ENCODE peak calls at places on chromosomes 3 and 15, in four cellular contexts. H is GM12878, E is A549, I is K562. G is an unnamed sample.

GRCh38 chr3:30353711-30354467 is 252.5 kb upstream of the TGFBR2 start:
- DNase-seq in I (no peak), H (peak), E (no peak), G (no peak)

GRCh38 chr3:152961323-152961722 is 126.4 kb downstream of the P2RY1 start:
- DNase-seq in H (peak), I (peak), E (peak), G (peak)

GRCh38 chr3:75327453-75327852 is 336.7 kb upstream of the FRG2C start:
- DNase-seq in E (no peak), I (no peak), H (no peak), G (no peak)

GRCh38 chr3:22475665-22476064 is 724.7 kb upstream of the ZNF385D start:
- DNase-seq in H (no peak), E (no peak), I (no peak), G (no peak)

GRCh38 chr15:30940359-30940758 is 36.6 kb downstream of the FAN1 start:
- DNase-seq in E (no peak), I (no peak), H (no peak), G (no peak)

GRCh38 chr3:101333883-101334282 is 13.5 kb upstream of the IMPG2 start:
- DNase-seq in I (peak), H (no peak), E (no peak), G (no peak)

GRCh38 chr3:72041531-72041930 is 256.6 kb upstream of the PROK2 start:
- DNase-seq in H (no peak), E (no peak), I (no peak), G (no peak)

GRCh38 chr15:41934843-41935242 is 37.5 kb downstream of the EHD4 start:
- DNase-seq in H (no peak), I (no peak), E (no peak), G (no peak)

GRCh38 chr3:169218314-169218983 is 445.1 kb downstream of the MECOM start:
- DNase-seq in E (no peak), I (peak), H (no peak), G (peak)

GRCh38 chr15:52527898-52528464 is 699 bp downstream of the MYO5A start:
- DNase-seq in I (no peak), E (peak), H (no peak), G (peak)

GRCh38 chr15:49232407-49232806 is 62.4 kb downstream of the GALK2 start:
- DNase-seq in H (no peak), I (no peak), E (no peak), G (no peak)

GRCh38 chr15:72005483-72005882 is 112.5 kb downstream of the MYO9A start:
- DNase-seq in H (no peak), E (no peak), I (no peak), G (no peak)

GRCh38 chr3:58032186-58032585 is 24.0 kb downstream of the FLNB start:
- DNase-seq in I (no peak), E (no peak), H (no peak), G (peak)

GRCh38 chr3:160402249-160403027 is 3.0 kb downstream of the SMC4 start:
- DNase-seq in E (no peak), H (no peak), I (no peak), G (no peak)

GRCh38 chr15:95485367-95485766 is 845.1 kb upstream of the NR2F2 start:
- DNase-seq in H (no peak), I (no peak), E (no peak), G (no peak)

GRCh38 chr3:31941230-31941632 is 39.8 kb downstream of the OSBPL10 start:
- DNase-seq in H (no peak), E (no peak), I (no peak), G (no peak)

GRCh38 chr15:64001148-64001547 is 45.1 kb downstream of the DAPK2 start:
- DNase-seq in I (no peak), H (no peak), E (no peak), G (no peak)

GRCh38 chr15:64004059-64004458 is 42.2 kb downstream of the DAPK2 start:
- DNase-seq in H (no peak), I (no peak), E (no peak), G (no peak)

GRCh38 chr15:64004582-64004981 is 41.7 kb downstream of the DAPK2 start:
- DNase-seq in E (peak), H (no peak), I (peak), G (no peak)

GRCh38 chr15:64000183-64000710 is 46.0 kb downstream of the DAPK2 start:
- DNase-seq in E (no peak), H (no peak), I (no peak), G (no peak)

DNA sequence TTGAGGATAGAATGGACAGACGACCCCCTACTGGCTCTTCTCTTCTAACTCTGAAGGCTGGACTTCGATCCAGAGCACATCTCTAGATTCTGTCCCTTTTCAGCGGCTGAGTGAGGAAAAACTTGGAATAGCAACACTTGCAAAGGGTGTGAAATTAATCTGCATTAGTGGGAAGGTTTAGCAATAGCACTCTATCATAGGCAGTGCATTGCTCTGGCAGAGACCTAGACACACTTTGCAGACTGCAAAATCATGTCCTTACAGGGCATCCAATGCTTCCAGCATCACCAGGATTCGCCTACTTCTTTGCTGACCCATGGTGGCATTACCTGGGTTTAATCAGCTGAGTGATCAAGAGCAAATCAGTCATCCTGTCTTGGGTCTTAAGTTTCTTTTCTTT is 43.1 kb downstream of the DAPK2 start:
- DNase-seq in E (no peak), H (no peak), I (no peak), G (no peak)
- TF ChIP-seq ELK1 in E (no peak), H (no peak), I (no peak), G (no peak)

DNA sequence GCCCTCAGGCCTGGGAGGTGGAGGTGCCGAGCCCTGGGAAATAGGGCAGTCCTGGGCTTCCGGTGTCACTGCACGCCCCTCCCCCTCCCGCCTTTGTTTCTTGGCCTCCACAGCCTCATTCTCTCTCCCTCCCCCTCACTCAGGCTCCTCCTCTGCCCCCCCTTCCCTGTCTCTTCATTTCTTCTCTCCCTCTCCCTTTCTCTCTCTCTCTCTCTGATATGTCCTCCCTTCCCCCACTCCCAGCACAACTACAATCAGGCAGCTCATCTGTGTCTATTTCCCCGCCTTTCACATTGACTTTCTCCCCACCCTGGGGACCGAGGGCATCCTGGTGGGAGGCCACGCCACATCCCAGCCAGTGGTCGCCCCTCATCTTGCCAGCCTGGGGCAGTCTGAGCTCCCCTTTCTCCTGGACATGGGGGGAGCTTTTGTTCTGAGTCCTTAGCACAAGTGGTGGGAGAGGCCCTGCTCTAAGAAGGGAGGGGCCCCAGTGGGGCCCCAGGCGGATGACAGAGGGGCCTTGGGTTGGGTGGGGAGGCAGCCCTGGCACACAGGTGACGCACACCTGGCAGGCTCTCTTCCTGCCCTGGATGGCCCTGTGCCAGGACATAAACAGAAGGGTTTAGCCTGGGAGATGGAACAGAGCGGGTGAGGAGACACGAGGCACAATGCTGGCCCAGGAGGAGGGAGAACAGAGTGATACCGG is 40.1 kb downstream of the IDH2 start:
- DNase-seq in I (peak), E (no peak), H (no peak), G (no peak)
- TF ChIP-seq ELK1 in I (no peak), E (no peak), H (no peak), G (no peak)

GRCh38 chr3:117201906-117202305 is 492.3 kb downstream of the TUSC7 start:
- DNase-seq in E (no peak), H (no peak), I (no peak), G (no peak)

GRCh38 chr3:117195034-117195433 is 485.5 kb downstream of the TUSC7 start:
- DNase-seq in E (no peak), I (no peak), H (no peak), G (no peak)

GRCh38 chr3:117202415-117202814 is 492.8 kb downstream of the TUSC7 start:
- DNase-seq in H (no peak), I (no peak), E (no peak), G (peak)

GRCh38 chr3:117200962-117201361 is 491.4 kb downstream of the TUSC7 start:
- DNase-seq in E (no peak), I (no peak), H (no peak), G (no peak)
- TF ChIP-seq ELK1 in E (no peak), I (no peak), H (no peak), G (no peak)

GRCh38 chr3:128709506-128710210 is 16.3 kb upstream of the RAB7A start:
- DNase-seq in E (no peak), I (no peak), H (no peak), G (no peak)
- TF ChIP-seq ELK1 in E (no peak), I (no peak), H (no peak), G (no peak)

DNA sequence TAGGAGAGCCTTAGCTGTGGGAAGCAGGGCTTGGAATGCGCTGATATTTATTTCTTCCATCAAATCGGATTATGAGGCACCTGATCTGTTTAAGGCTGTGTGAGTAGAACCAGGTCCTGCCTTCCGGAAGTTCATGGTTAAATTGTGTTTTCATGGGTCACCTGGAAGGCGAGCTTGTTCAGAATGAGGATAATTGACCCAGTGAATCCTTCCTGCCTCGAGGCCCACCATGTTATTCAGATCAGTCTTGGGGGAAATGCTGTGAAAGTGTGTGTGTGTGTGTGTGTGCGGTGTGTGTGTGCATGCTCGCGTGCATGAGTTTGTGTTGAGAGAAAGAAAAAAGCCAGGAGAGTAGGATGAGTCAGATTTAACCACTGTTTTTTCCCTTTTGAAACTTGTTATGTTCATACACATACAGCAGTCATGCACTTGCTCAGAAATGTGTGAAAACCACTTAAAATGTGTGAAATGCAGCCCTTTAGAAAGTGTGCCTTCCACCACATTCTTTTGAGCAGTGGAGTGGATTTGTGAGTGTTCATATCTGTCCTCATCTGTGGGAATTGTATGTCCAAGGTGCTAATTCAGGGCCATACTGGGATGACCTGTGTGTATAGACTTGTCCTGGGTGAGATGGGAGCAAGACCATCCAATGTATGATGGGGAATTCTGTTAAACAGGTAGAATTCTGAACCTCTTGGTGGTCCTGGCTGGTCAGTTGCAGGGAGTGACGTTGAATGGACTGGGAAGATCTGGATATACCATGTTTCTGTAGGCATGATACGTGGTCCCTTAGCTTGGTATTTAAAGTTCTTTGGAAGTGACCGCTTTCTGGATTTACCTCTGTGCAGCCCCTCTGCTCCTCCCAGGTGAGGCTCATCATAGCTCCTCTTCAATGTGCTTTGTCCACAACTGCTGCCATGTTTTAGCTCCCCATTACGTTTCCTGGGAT is 36.9 kb downstream of the SMAD3 start:
- DNase-seq in E (no peak), I (no peak), H (peak), G (peak)
- TF ChIP-seq ELK1 in E (no peak), I (no peak), H (peak), G (no peak)

DNA sequence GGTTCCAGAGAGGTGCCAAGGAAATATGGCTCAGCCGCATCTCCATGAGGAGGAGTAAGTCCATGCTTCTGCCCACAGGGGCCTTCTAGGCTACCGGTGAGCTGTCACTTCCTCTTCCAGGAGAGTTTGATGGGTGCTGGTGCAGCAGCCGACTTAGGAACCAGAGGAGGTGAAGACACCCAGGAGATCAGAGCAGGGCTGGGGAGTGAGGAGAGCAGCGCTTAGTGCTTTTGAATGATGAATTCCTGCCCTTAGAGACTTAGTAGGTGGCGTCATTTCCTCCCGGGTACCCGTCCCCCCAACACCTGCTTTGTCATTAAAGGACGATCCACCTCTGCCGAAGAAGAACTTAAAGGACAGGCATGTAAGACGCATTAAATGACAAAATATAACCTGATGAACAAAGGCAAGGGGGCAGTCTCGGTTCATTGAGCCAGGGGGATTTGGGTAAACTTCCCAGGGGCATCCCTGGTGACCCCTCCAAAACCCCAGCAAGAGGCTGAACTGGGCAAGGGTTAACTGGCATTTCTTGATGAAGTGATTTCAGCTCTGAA is 67.6 kb downstream of the HES1 start:
- DNase-seq in H (no peak), E (no peak), I (no peak), G (no peak)
- TF ChIP-seq ELK1 in H (no peak), E (no peak), I (no peak), G (no peak)

DNA sequence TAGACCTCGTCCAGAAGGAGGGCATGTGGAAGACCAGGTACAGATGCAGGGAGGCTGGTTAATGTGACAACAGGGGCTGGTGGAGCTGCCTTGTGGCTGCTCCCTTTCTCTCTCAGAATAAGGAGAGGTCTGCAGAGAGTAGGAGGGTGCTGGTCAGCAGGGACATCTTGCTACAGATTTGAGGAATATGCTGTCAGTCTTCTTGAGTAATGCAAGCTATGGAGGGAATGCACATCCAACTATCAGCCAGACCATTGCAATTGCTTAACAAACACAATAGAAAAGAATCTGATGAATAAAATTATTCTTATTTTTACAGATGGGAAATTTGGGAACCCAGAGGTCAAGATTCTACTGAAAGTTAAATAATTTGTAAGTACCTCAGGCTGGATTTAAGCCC is 20.4 kb upstream of the SIAH2 start:
- DNase-seq in I (no peak), E (no peak), H (no peak), G (no peak)
- TF ChIP-seq ELK1 in I (no peak), E (no peak), H (no peak), G (no peak)

DNA sequence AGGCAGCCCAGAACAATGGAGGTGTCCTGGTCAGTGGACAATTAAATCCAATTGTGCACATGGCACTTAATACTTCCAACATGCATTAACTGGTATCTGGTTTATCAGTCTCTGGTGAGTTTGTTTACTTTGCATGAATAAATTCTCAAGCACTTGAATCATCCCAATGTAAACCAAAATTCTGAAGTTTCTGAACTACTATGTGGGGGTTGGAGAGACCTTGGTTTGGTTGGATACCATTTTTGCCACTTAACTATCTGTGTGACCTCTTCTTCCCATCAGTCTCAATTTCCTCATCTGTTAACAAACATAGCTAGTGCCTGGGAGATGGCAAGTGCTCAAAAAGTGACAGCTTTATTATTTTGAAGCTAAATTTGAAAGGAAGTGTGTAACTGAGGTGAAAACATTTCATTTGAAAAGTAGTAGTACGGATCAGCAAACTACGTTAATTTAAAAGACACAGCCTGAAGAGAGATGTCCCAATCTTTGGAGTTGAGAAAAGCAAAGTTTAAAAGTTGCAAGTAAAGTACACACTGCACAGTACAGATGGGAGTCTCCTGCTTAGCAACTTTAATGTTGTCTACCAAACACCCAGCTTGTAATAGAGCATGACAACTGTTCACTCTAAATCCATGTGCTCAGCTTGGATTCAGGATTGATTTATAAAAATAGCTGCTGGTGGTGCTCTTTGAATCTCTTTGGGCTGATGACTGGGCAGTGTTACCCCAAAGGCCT is 70.7 kb upstream of the MAP4 start:
- DNase-seq in E (peak), H (no peak), I (peak), G (peak)
- TF ChIP-seq ELK1 in E (no peak), H (no peak), I (no peak), G (no peak)

DNA sequence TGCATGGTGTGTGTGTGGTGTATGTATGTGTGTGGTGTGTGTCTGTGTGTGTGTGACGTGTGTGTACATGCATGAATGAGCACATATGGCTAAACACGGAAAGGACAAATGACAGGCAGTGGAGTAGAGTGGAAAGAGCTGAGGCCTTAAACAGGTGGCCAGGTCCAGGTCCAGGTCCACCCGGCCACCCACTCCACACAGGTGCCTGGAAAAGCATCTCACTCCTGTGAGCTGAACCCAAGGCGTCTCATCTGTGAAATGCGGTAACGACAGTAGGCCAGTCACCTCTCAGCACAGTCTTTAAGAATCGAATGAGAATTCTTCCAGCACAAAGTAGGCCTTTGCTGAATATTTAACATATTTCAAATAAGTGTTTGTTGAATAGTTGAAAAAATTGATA is 58.7 kb downstream of the ATP10A start:
- DNase-seq in H (no peak), I (no peak), E (no peak), G (no peak)
- TF ChIP-seq ELK1 in H (no peak), I (no peak), E (no peak), G (no peak)